ENCODE peak calls at places on chromosomes 12 and 14, in seven cellular contexts. E, V, C, T, F, Z and Q are unnamed samples.

GRCh38 chr14:54490448-54490805 is 1.6 kb upstream of the GMFB start:
- DNase-seq in V (no peak), C (no peak), Z (no peak), T (no peak), F (no peak), E (no peak), Q (no peak)

GRCh38 chr12:28961948-28962384 is 187.1 kb upstream of the FAR2 start:
- DNase-seq in Z (no peak), F (no peak), V (no peak), T (peak), E (no peak), C (no peak), Q (no peak)

GRCh38 chr14:92577321-92577742 is 63.8 kb downstream of the RIN3 start:
- DNase-seq in T (no peak), E (no peak), C (no peak), V (no peak), F (no peak), Z (no peak), Q (no peak)

GRCh38 chr12:89949457-89950195 is 241.0 kb upstream of the ATP2B1 start:
- DNase-seq in T (peak), V (peak), C (peak), F (no peak), E (peak), Z (no peak), Q (peak)

GRCh38 chr12:126708492-126708896 is 1558.5 kb upstream of the TMEM132C start:
- DNase-seq in T (peak), C (peak), V (no peak), E (no peak), F (no peak), Z (no peak), Q (no peak)

GRCh38 chr14:36690301-36691020 is 28.8 kb downstream of the PAX9 start:
- DNase-seq in E (peak), V (peak), T (peak), Z (no peak), F (no peak), C (no peak), Q (no peak)

GRCh38 chr14:56797003-56797568 is 13.2 kb downstream of the OTX2 start:
- DNase-seq in T (no peak), E (no peak), C (no peak), F (no peak), Z (no peak), V (no peak), Q (no peak)

GRCh38 chr12:74415633-74416032 is 122.0 kb upstream of the ATXN7L3B start:
- DNase-seq in E (peak), Z (no peak), T (peak), C (no peak), V (peak), F (no peak), Q (peak)

GRCh38 chr14:95862243-95862642 is 14.4 kb upstream of the TUNAR start:
- DNase-seq in Z (no peak), T (no peak), V (peak), E (no peak), C (no peak), F (no peak), Q (peak)

GRCh38 chr14:68394719-68395117 is 398.1 kb downstream of the ZFP36L1 start:
- DNase-seq in V (no peak), E (no peak), Z (peak), C (no peak), F (peak), T (no peak), Q (no peak)

GRCh38 chr14:44347316-44347715 is 159.8 kb downstream of the FSCB start:
- DNase-seq in C (no peak), F (no peak), Z (no peak), V (no peak), E (no peak), T (no peak), Q (no peak)

GRCh38 chr12:46795988-46796387 is 29.8 kb downstream of the SLC38A4 start:
- DNase-seq in V (no peak), Z (no peak), E (no peak), C (no peak), T (no peak), F (no peak), Q (no peak)

GRCh38 chr12:63038361-63039100 is 103.6 kb upstream of the PPM1H start:
- DNase-seq in Z (no peak), T (no peak), E (no peak), C (no peak), V (no peak), F (no peak), Q (no peak)

GRCh38 chr12:31234053-31234835 is 91.7 kb downstream of the SINHCAF start:
- DNase-seq in C (no peak), Z (no peak), F (no peak), E (no peak), T (no peak), V (no peak), Q (no peak)

GRCh38 chr12:53252349-53252916 is 15.7 kb upstream of the ESPL1 start:
- DNase-seq in V (no peak), E (peak), F (no peak), C (no peak), Z (no peak), T (no peak), Q (no peak)

GRCh38 chr12:45050331-45050750 is 558 bp downstream of the DBX2 start:
- DNase-seq in Z (no peak), C (no peak), T (no peak), F (no peak), V (no peak), E (no peak), Q (no peak)

GRCh38 chr12:52055781-52056711 is 4.8 kb downstream of the NR4A1 start:
- DNase-seq in V (peak), C (no peak), T (no peak), F (peak), E (no peak), Z (no peak), Q (no peak)

GRCh38 chr12:67758119-67758873 is 109.8 kb downstream of the DYRK2 start:
- DNase-seq in E (no peak), F (no peak), C (no peak), Z (no peak), T (no peak), V (no peak), Q (no peak)

GRCh38 chr12:66661357-66661756 is 17.5 kb downstream of the GRIP1 start:
- DNase-seq in T (no peak), C (no peak), F (no peak), E (no peak), V (no peak), Z (no peak), Q (no peak)

GRCh38 chr14:85789506-85789905 is 259.6 kb downstream of the FLRT2 start:
- DNase-seq in T (no peak), Z (no peak), C (no peak), F (no peak), E (no peak), V (no peak), Q (no peak)

GRCh38 chr14:55386037-55386798 is 25.4 kb downstream of the ATG14 start:
- DNase-seq in V (no peak), C (no peak), F (no peak), T (no peak), E (no peak), Z (no peak), Q (no peak)

GRCh38 chr14:38197001-38197760 is 10.5 kb upstream of the SSTR1 start:
- DNase-seq in V (peak), T (peak), Z (no peak), C (no peak), F (no peak), E (no peak), Q (no peak)

GRCh38 chr14:23102801-23103200 is 2.0 kb downstream of the CIROP start:
- DNase-seq in T (no peak), E (no peak), V (no peak), C (no peak), Z (peak), F (no peak), Q (no peak)

GRCh38 chr12:117805865-117806264 is 162.9 kb downstream of the KSR2 start:
- DNase-seq in Z (no peak), F (no peak), T (no peak), V (no peak), E (no peak), C (no peak), Q (no peak)

GRCh38 chr14:32606297-32606696 is 277.2 kb downstream of the AKAP6 start:
- DNase-seq in Z (no peak), F (no peak), V (no peak), T (no peak), E (no peak), C (no peak), Q (peak)

GRCh38 chr14:50344116-50344775 is 32.1 kb downstream of the DMAC2L start:
- DNase-seq in Z (no peak), V (peak), C (no peak), T (peak), E (no peak), F (no peak), Q (no peak)

GRCh38 chr12:124497658-124498057 is 69.8 kb downstream of the NCOR2 start:
- DNase-seq in T (peak), Z (peak), E (no peak), C (peak), V (peak), F (no peak), Q (peak)

GRCh38 chr12:124499873-124500231 is 67.6 kb downstream of the NCOR2 start:
- DNase-seq in T (no peak), C (no peak), E (no peak), Z (no peak), F (no peak), V (no peak), Q (no peak)

GRCh38 chr12:124497039-124497438 is 70.4 kb downstream of the NCOR2 start:
- DNase-seq in V (peak), E (no peak), C (no peak), T (peak), Z (no peak), F (no peak), Q (no peak)

GRCh38 chr12:124498870-124499753 is 68.3 kb downstream of the NCOR2 start:
- DNase-seq in E (no peak), V (peak), F (no peak), Z (no peak), T (peak), C (peak), Q (peak)

DNA sequence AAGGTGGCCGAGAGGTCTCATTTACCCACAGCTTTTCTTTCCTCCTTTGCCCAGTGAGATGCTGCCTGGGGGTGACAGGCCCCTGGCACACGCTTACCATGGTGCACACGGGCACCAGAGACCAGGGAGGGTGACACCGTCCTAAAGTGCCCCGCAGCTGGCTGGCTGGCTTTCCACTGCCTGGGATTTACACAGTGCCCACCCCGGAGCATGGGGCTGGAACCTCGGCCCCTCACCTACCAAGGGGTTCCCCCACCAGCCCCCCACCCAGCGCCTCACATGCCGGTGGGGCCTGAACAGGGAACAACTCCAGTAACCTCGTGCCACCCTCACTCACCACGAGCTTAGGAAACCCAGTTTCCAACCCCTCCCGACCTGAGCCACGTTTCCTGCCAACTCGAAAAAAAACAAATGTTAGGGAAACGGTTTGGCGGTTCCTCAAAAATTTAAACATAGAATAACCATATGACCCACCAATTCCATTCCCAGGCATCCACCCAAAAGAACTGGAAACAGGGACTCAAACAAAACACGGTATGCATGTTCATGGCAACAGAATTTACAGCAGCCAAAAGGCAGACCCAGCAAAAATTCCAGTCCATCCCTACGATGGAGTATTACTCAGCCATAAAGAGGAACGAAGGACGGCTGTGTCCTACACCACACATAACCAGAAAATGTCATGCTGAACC is 69.1 kb downstream of the NCOR2 start:
- DNase-seq in F (no peak), Z (no peak), C (no peak), V (peak), T (peak), E (no peak), Q (no peak)
- H3K4me3 ChIP-seq in F (no peak), Z (no peak), C (no peak), V (no peak), T (no peak), E (no peak), Q (no peak)

DNA sequence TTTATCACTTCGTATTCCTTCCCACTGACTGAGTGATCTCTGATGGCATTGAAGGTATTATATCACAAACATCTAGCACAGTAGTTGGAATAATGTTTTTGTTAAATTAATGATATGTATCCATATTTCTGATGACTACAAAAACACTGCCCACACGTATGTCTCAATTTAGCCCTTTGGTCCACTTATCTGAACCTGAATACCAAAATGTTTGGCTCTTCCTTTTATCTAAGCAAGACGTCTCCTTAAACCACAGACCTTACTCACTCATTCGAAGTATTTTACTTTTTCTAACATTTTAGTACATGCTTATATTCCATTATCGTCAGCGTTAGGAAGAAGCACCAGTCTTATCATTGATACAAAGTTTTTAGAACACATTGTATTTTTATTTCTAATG is 126.4 kb downstream of the PIK3C2G start:
- DNase-seq in F (no peak), T (peak), Z (no peak), C (no peak), V (peak), E (no peak), Q (peak)
- H3K4me3 ChIP-seq in F (no peak), T (no peak), Z (no peak), C (no peak), V (no peak), E (no peak), Q (no peak)

DNA sequence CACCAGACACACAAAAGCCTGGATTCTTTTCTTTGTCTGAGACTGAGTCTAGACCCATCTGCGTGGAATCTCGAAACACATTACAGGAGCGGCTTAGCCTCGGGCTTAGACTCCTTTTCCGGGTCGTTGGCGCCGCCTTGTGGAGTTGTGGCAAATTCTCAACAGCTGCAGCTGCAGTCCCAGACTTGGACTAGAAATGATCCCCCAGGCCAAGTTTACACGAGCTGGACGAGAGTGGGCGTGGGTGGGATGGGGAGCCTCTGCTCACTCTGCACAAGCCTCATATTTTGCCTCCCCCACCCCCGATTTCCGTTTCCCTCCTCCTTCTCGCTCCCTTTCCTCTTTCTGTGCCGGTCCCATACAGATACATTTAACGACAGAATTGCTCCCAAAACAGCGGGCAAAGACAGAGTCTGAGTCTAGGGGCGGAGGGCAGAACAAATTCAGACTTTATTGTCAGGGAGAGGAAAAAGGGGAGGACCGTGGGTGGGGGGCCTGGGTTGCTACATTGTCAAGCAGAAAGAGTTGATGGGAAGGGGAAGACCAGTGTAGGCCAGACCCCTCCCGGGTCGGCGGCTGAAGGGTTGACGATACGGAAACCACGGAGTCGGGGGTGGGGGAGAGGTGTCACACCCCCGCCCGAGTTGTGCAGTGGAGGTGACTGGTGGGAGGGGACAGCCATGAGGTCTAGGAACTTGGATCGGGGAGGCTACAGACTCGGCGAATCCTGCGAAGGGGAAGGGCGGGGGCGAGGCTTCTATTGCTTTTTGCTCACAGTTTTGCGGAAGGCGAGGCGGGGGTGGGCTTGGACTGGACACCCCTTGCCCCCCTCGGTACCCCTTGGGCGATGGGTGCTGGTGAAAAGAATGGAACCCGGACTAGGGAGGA is 4.7 kb upstream of the GPR84 start:
- DNase-seq in C (peak), F (peak), Z (peak), T (peak), V (peak), E (peak), Q (peak)
- H3K4me3 ChIP-seq in C (peak), F (peak), Z (no peak), T (no peak), V (no peak), E (no peak), Q (peak)

GRCh38 chr14:67228325-67228984 is 12.8 kb upstream of the PALS1 start:
- DNase-seq in T (peak), F (no peak), V (peak), Z (no peak), C (no peak), E (no peak), Q (no peak)
- H3K4me3 ChIP-seq in T (no peak), F (no peak), V (peak), Z (no peak), C (no peak), E (peak), Q (no peak)

DNA sequence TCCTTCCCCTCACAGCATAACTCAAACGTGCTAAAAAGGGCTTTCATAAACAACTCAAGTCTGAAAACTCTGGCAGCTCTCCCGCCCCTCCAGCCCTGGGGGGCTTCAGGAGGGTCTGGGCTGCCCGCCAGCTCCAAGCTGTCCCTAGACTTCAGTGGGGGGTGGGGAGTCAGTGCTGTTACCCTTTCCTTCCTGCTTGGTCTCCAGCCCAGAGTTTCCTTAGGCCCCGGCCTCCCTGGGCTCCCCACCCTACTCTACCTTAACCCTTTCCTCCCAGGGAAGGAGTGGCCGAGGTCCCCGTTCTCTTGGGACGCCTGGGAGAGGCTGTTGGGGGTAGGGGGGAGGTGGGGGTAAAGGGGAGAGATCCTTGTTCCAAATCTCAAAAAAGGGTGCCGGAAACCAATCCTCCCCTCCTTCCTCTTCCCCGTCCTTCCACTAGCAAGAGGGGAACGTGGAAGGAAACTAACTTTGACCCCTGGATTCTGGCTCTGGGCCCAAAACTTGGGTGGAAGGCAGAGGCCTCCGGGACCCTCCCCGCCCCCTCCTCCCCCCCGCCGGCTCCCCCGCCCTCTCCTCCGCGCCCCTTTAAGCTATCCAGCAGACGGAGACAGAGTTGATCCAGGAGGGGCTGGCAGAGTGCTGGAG is 383 bp upstream of the NYNRIN start:
- DNase-seq in Z (no peak), V (no peak), C (no peak), E (no peak), T (no peak), F (peak), Q (no peak)
- H3K4me3 ChIP-seq in Z (peak), V (peak), C (peak), E (peak), T (peak), F (peak), Q (peak)

DNA sequence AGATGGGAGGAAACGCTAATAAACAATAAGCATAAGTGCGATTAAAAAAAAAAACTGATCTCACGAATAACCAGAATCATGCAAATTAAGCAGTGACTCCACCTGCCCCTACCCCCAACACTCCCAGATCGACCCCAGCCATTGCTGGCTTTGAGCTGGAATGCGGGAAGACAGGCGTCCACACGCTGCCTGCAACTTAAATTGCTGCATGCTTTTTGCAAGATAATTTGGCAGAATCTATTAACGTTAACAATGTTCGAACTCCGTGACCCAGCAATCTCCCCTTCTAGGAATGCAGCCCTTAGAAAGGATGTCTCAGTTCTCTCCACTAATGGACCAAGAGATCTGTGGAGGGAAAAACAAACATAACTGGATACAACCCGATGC is 946 bp upstream of the CKB start:
- DNase-seq in F (no peak), T (no peak), E (no peak), V (no peak), Z (no peak), C (no peak), Q (no peak)
- H3K4me3 ChIP-seq in F (no peak), T (no peak), E (no peak), V (no peak), Z (no peak), C (no peak), Q (no peak)

GRCh38 chr12:55743967-55744931 is 1.3 kb downstream of the GDF11 start:
- DNase-seq in C (no peak), F (no peak), V (no peak), Z (no peak), E (no peak), T (no peak), Q (no peak)

GRCh38 chr12:55739025-55739378 is 3.9 kb upstream of the GDF11 start:
- DNase-seq in T (no peak), F (no peak), Z (no peak), V (no peak), C (no peak), E (no peak), Q (no peak)

GRCh38 chr12:55742719-55743130 is at the start of gene GDF11:
- DNase-seq in E (peak), Z (peak), F (peak), C (peak), V (peak), T (peak), Q (peak)

GRCh38 chr12:55743131-55743921 is 404 bp downstream of the GDF11 start:
- DNase-seq in Z (peak), T (peak), V (peak), C (no peak), E (peak), F (peak), Q (peak)

DNA sequence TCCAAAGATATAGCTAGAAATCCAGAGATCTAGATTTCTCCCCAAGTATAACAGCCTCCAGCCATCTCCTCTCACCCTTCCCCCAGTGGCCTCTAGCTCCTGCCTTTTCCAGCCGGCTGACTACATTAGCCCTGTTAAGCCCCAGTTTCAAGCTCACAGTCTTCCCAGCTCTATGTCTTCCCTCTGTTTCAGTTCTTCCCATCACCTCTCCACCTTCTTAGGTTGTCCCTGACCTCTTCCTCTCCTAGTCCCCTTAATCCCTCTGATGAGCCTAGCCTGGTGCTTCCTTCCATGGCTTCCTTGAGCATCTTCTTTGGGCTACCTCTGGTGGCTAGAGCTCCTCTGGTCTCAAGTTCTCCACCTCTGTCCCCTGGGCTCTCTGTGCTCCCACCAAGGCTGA is 944 bp upstream of the GDF11 start:
- DNase-seq in C (no peak), V (no peak), T (no peak), Z (no peak), E (no peak), F (no peak), Q (no peak)
- H3K4me3 ChIP-seq in C (no peak), V (no peak), T (no peak), Z (no peak), E (no peak), F (no peak), Q (no peak)